ENCODE peak calls at places on chromosomes 16 and 17, in seven cellular contexts. D is ovary, M is foreskin fibroblast, Z is uterus, T is cardiac muscle cell, O is OCI-LY7, V is left lung. S is an unnamed sample.

GRCh38 chr17:18027280-18027679 is 11.7 kb downstream of the ATPAF2 start:
- DNase-seq in Z (no peak), D (no peak), M (no peak), V (no peak), T (peak; percentile 19), O (no peak), S (no peak)

GRCh38 chr17:65794572-65794971 is 233.1 kb upstream of the AXIN2 start:
- DNase-seq in D (no peak), Z (no peak), V (no peak), O (peak; percentile 16), M (no peak), T (peak; percentile 54), S (peak; percentile 11)

GRCh38 chr16:57028086-57028485 is 38.7 kb downstream of the NLRC5 start:
- DNase-seq in Z (no peak), O (peak; percentile 28), T (no peak), V (no peak), M (no peak), D (no peak), S (no peak)

GRCh38 chr16:85170066-85171003 is 58.1 kb upstream of the CIBAR2 start:
- DNase-seq in D (no peak), Z (no peak), V (peak; percentile 79), M (no peak), O (no peak), T (no peak), S (no peak)

GRCh38 chr16:75097941-75098897 is 18.4 kb downstream of the LDHD start:
- DNase-seq in M (no peak), T (no peak), Z (no peak), D (no peak), O (no peak), V (peak; percentile 75), S (no peak)

GRCh38 chr17:18197535-18198194 is 14.0 kb downstream of the ALKBH5 start:
- DNase-seq in V (no peak), M (no peak), T (no peak), O (no peak), Z (no peak), D (no peak), S (no peak)

GRCh38 chr16:88727871-88728270 is 21.6 kb downstream of the CTU2 start:
- DNase-seq in T (no peak), V (no peak), M (no peak), O (no peak), D (no peak), Z (no peak), S (peak; percentile 64)

GRCh38 chr17:53150101-53150698 is 672.5 kb upstream of the KIF2B start:
- DNase-seq in M (no peak), Z (no peak), V (no peak), T (peak; percentile 25), O (peak; percentile 1), D (no peak), S (no peak)

GRCh38 chr17:56478836-56479447 is 114.6 kb upstream of the NOG start:
- DNase-seq in M (peak; percentile 4), V (no peak), D (no peak), T (peak; percentile 6), Z (no peak), O (peak; percentile 21), S (peak; percentile 9)

GRCh38 chr16:80527297-80527696 is 13.5 kb upstream of the DYNLRB2 start:
- DNase-seq in T (peak; percentile 27), D (no peak), Z (no peak), V (no peak), M (peak; percentile 13), O (peak; percentile 60), S (peak; percentile 19)

GRCh38 chr17:60832206-60832605 is 154.6 kb downstream of the BCAS3 start:
- DNase-seq in M (no peak), V (no peak), D (no peak), Z (no peak), O (no peak), T (peak; percentile 5), S (no peak)

GRCh38 chr16:85863384-85863774 is 35.6 kb upstream of the IRF8 start:
- DNase-seq in M (peak; percentile 12), D (no peak), Z (no peak), V (no peak), T (peak; percentile 25), O (no peak), S (no peak)

GRCh38 chr17:57114085-57114673 is 29.1 kb downstream of the AKAP1 start:
- DNase-seq in T (peak; percentile 38), O (peak; percentile 57), M (no peak), Z (peak; percentile 38), V (no peak), D (peak; percentile 65), S (no peak)

GRCh38 chr16:3484328-3485096 is 10.8 kb downstream of the C16orf90 start:
- DNase-seq in M (no peak), D (no peak), Z (no peak), V (no peak), T (no peak), O (no peak), S (no peak)

GRCh38 chr16:54620197-54620596 is 310.5 kb upstream of the IRX5 start:
- DNase-seq in T (no peak), D (no peak), M (no peak), O (no peak), Z (no peak), V (no peak), S (no peak)

GRCh38 chr16:49305406-49305805 is 23.8 kb upstream of the CBLN1 start:
- DNase-seq in T (no peak), D (no peak), Z (no peak), O (no peak), M (no peak), V (no peak), S (no peak)

GRCh38 chr17:3693829-3694231 is 2.1 kb downstream of the P2RX5 start:
- DNase-seq in Z (no peak), T (no peak), O (peak; percentile 67), D (no peak), M (no peak), V (no peak), S (no peak)

DNA sequence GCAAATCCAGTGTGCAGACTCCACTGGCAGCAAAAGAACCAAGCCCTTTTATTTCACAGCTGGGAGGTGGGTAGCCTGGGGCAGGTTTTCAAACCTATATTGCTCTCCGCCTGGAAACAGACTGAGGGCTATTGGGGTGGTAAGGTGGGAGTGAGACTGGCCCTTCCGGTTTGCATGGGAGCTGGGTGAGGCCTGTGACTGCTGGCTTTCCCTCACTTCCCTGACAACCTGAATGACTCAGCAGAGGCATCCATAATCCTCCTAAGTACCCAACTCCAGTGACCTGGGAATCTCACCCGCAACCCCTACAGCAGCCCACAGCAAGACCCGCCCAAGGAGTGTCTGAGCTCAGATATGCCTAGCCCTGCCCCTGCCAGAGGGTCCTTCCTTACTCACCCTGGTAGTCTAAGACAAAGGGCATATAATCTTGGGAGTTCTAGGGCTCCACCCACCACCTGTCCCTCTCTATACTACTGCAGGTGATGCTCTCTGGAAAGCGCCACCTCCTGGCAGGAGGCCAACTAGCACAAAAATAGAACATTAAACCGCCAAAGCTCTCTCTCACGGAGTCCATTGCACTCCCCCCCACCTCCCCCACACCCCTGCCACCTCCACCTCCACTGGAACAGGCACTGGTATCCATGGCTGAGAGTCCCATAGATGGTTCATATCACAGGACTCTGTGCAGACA is 602.0 kb upstream of the C16orf82 start:
- DNase-seq in T (no peak), Z (no peak), M (no peak), O (no peak), D (no peak), V (no peak), S (no peak)
- TF ChIP-seq CTCF in T (no peak), Z (no peak), M (no peak), O (peak; percentile 45), D (no peak), V (no peak), S (no peak)

GRCh38 chr17:82896071-82897000 is 56.5 kb upstream of the ZNF750 start:
- DNase-seq in O (no peak), M (no peak), V (peak; percentile 63), D (no peak), Z (no peak), T (no peak), S (no peak)

GRCh38 chr17:82895087-82895486 is 55.3 kb upstream of the ZNF750 start:
- DNase-seq in D (no peak), V (peak; percentile 51), Z (no peak), O (no peak), T (no peak), M (no peak), S (no peak)

GRCh38 chr17:82898976-82899514 is 59.2 kb upstream of the ZNF750 start:
- DNase-seq in V (peak; percentile 69), D (no peak), T (no peak), O (no peak), M (no peak), Z (no peak), S (no peak)

GRCh38 chr17:82899941-82900340 is 60.1 kb upstream of the ZNF750 start:
- DNase-seq in D (no peak), O (no peak), V (peak; percentile 37), Z (no peak), M (no peak), T (no peak), S (no peak)

GRCh38 chr17:82897514-82898249 is 57.9 kb upstream of the ZNF750 start:
- DNase-seq in T (no peak), O (no peak), D (no peak), V (no peak), M (no peak), Z (no peak), S (no peak)
- TF ChIP-seq CTCF in T (no peak), O (peak; percentile 38), D (no peak), V (no peak), M (no peak), Z (no peak), S (peak; percentile 15)

GRCh38 chr16:79334127-79334526 is 266.4 kb downstream of the MAF start:
- DNase-seq in Z (no peak), O (peak; percentile 19), M (no peak), V (no peak), D (no peak), T (no peak), S (no peak)
- TF ChIP-seq CTCF in Z (no peak), O (peak; percentile 77), M (no peak), V (peak; percentile 19), D (no peak), T (no peak), S (peak; percentile 22)

GRCh38 chr17:72657467-72658317 is 434.8 kb downstream of the SLC39A11 start:
- DNase-seq in V (no peak), M (no peak), O (no peak), Z (no peak), T (no peak), D (no peak), S (no peak)
- TF ChIP-seq CTCF in V (no peak), M (no peak), O (peak; percentile 30), Z (no peak), T (peak; percentile 4), D (no peak), S (peak; percentile 51)

DNA sequence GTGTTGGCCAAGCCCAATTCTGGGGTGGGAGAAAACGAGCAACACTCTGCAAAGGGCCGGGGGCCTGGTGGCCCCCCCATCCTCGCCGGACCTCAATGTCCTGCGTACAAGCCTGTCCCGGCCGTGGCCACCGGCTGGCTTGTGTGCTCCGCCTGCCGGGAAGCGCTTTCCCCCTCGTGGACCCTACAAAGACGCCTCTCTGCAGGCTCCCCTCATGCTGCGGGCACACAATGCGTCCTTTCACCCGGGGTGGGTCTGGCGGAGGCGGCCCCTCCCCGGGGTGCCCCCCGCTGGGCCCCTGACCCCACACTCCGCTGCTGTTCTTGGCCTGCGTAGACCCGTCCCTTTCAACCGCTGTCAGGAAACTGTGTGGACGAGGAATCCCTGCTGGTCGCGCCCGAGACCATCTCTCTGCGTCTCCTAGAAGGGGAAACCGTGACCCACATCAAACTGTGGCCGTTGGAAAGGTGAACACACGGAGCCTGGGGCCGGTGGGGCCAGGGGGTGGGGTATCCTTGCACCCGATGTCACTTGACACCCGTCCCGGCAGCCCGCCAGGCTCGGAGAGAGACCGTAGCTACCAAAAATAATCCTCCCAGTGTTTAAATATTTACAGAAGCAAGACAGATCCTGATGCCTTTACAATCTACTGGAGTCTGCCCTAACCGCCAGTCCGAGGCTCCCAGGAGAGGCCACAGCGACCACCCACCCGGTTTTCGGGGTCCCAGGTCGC is 43.6 kb downstream of the TBC1D16 start:
- DNase-seq in D (peak; percentile 62), O (no peak), T (peak; percentile 9), M (no peak), V (peak; percentile 77), Z (no peak), S (no peak)
- TF ChIP-seq CTCF in D (no peak), O (no peak), T (no peak), M (no peak), V (no peak), Z (no peak), S (no peak)

S was measured in brain microvascular endothelial cell.